ENCODE peak calls at places on chromosome 17, in five cellular contexts. N is neuronal stem cell, Z is mesenchymal stem cell, M is H9, T is H1. R is an unnamed sample.

GRCh38 chr17:62862251-62862650 is 54.1 kb upstream of the MARCHF10 start:
- DNase-seq in N (no peak), Z (no peak), M (no peak), T (no peak), R (peak)

GRCh38 chr17:751269-752001 is 629 bp downstream of the GEMIN4 start:
- DNase-seq in N (peak), Z (peak), M (no peak), T (no peak), R (no peak)

GRCh38 chr17:76085731-76086366 is 6.9 kb downstream of the ZACN start:
- DNase-seq in N (no peak), Z (no peak), M (no peak), T (no peak), R (no peak)

GRCh38 chr17:68686108-68686988 is 85.2 kb upstream of the FAM20A start:
- DNase-seq in N (no peak), Z (no peak), M (no peak), T (no peak), R (peak)

GRCh38 chr17:21171309-21171922 is 42.5 kb downstream of the TMEM11 start:
- DNase-seq in N (no peak), Z (no peak), M (no peak), T (no peak), R (no peak)

GRCh38 chr17:60390881-60391418 is 983 bp downstream of the USP32 start:
- DNase-seq in N (peak), Z (peak), M (no peak), T (no peak), R (no peak)

GRCh38 chr17:3826191-3826590 is 19.9 kb downstream of the NCBP3 start:
- DNase-seq in N (no peak), Z (peak), M (no peak), T (no peak), R (no peak)

GRCh38 chr17:22193113-22193512 is 500.8 kb downstream of the KCNJ18 start:
- DNase-seq in N (no peak), Z (no peak), M (no peak), T (no peak), R (no peak)

GRCh38 chr17:73641779-73642580 is 2.3 kb downstream of the SDK2 start:
- DNase-seq in N (no peak), Z (no peak), M (no peak), T (no peak), R (no peak)

GRCh38 chr17:40321502-40322416 is 12.8 kb downstream of the RARA start:
- DNase-seq in N (no peak), Z (no peak), M (peak), T (no peak), R (no peak)

DNA sequence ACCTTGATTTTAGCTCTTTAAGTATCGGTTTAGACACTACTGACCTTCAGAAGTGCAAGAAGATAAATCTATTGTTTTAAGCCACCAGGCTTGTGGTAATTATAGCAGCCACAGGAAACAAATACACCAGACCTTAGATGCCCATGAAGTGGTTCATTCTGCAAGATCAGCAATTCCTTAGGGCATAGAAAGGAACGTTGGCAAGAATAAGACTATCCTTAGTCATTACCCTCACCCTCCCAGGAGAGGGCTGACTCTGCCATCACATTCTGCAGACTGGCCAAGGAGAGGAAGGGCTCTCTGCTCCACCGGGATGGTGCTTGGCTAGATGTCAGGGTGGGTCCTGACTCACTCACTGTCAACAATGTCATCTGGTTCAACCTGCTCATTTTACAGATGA is 14.1 kb upstream of the NDEL1 start:
- DNase-seq in N (no peak), Z (no peak), M (no peak), T (no peak), R (no peak)
- H2BK12ac ChIP-seq in N (no peak), Z (no peak), M (no peak), T (no peak), R (no peak)

GRCh38 chr17:7984904-7985303 is 17.5 kb upstream of the GUCY2D start:
- DNase-seq in N (no peak), Z (no peak), M (no peak), T (no peak), R (no peak)

GRCh38 chr17:7982171-7982570 is 20.2 kb upstream of the GUCY2D start:
- DNase-seq in N (no peak), Z (no peak), M (peak), T (no peak), R (no peak)

GRCh38 chr17:7977805-7978204 is 24.6 kb upstream of the GUCY2D start:
- DNase-seq in N (no peak), Z (no peak), M (no peak), T (no peak), R (no peak)

GRCh38 chr17:7987112-7987893 is 15.1 kb upstream of the GUCY2D start:
- DNase-seq in N (no peak), Z (no peak), M (no peak), T (no peak), R (no peak)

DNA sequence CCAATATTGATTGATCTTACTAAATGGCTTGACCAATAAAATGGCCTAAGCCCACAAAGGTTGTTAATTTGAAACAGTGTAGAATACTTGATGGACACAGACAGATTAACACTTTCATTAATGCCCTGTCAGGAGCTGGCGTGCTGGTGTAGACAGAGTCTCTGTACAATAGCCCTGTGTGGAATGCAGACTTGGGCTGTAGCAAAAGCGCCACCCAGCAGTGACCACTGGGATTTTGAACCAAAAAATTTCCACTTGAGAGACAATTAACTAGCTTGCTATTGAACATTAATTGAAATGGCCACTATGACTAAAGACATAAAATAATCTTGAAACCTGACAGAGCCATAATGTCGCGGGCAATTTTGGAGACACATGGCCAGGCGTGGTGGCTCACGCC is 19.7 kb upstream of the GUCY2D start:
- DNase-seq in N (no peak), Z (no peak), M (no peak), T (no peak), R (no peak)
- H2BK120ac ChIP-seq in N (no peak), Z (no peak), M (no peak), T (no peak), R (no peak)

DNA sequence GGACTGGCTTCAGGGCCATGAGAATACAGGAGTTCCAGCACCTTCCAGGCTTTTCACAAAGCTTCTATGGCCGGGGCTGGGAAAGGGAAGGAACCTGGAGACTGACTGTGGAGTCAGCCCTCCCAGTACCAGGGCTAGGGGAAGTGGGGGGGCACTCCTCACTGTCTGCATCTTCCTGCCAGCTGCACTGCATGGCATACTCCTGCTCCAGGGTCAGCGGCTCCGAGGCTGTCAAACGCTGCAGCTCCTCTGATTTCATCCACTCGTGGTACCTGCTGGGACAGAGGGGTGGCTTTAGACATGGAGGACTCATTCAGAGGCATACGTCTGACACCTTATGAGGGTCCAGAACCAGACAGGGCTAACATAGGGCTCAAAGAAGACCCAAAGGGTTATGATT is 2.7 kb downstream of the NAT9 start:
- DNase-seq in N (no peak), Z (no peak), M (no peak), T (no peak), R (no peak)
- H3K27ac ChIP-seq in N (no peak), Z (peak), M (no peak), T (no peak), R (peak)

GRCh38 chr17:55530064-55530463 is 18.8 kb upstream of the SMIM36 start:
- DNase-seq in N (no peak), Z (no peak), M (no peak), T (no peak), R (no peak)
- H2BK12ac ChIP-seq in N (no peak), Z (peak), M (no peak), T (no peak), R (no peak)

DNA sequence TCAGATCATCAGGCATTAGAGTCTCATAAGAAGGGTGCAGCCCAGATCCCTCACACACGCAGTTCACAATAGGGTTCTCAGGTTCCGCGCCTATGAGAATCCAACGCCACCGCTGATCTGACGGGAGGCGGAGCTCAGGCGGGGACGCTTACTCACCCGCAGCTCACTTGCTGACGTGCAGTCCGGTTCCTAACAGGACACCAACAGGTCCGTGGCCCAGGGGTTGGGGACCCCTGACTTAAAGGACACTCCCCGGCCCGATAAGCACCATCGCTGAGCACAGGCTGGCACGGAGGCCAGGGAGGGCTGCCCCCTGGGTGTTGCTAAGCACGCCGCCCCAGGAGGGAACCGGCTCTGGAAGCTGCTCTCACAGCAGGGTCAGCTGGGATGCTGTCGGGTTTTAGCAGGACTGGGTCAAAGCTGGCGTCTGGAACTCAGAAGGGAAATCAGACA is 30.1 kb upstream of the BAHCC1 start:
- DNase-seq in N (no peak), Z (peak), M (peak), T (no peak), R (peak)
- H2BK120ac ChIP-seq in N (no peak), Z (no peak), M (no peak), T (no peak), R (no peak)

GRCh38 chr17:38746893-38747384 is 1.2 kb downstream of the PCGF2 start:
- DNase-seq in N (no peak), Z (no peak), M (no peak), T (no peak), R (no peak)
- H3K27ac ChIP-seq in N (no peak), Z (no peak), M (no peak), T (no peak), R (no peak)

DNA sequence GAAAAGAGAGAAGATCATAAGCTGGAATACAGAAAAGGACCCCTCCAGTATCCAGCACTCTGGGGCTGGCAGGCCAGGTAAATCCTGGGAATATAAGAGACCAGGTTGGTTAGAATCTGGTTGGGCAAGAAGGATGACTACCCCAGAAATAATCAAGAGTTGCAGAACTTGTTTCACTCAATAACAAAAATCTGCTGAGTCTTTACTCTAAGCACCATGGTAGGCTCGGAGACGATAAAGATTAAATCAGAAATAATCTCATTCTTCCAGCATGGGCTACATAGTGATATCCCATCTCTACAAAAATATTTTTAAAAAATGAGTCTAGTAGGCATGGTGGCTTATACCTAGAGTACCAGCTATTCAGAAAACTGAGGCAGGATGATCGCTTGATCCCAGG is 138.0 kb upstream of the KCNJ16 start:
- DNase-seq in N (no peak), Z (no peak), M (no peak), T (no peak), R (peak)
- H2BK12ac ChIP-seq in N (no peak), Z (no peak), M (no peak), T (no peak), R (no peak)

DNA sequence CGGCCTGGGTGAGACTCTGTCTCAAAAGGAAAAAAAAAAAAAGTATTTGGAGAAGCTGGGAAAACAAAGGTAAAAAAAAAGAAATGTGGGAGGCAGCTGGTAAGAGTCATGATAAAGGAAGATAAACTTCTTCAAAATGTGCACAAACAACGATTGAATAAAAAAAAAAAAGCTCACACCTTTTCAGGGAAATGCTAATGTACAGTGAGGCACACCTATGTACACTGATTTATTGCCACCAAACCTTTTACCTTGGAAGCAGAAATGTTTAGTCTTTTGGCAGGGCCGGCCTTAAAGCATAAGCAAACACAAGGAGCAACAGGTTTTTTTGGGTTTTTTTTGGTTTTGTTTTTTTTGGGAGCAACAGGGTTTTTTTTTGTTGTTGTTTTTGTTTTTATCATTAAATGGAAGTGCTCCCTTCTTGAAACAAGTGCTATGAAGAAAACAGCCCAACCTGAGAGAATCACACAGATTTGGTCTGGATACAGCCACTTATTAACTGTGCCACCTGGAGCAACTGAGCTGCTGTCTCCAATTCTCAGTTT is 29.8 kb upstream of the KCNJ2 start:
- DNase-seq in N (no peak), Z (no peak), M (no peak), T (no peak), R (no peak)
- H2BK120ac ChIP-seq in N (no peak), Z (no peak), M (no peak), T (no peak), R (no peak)

DNA sequence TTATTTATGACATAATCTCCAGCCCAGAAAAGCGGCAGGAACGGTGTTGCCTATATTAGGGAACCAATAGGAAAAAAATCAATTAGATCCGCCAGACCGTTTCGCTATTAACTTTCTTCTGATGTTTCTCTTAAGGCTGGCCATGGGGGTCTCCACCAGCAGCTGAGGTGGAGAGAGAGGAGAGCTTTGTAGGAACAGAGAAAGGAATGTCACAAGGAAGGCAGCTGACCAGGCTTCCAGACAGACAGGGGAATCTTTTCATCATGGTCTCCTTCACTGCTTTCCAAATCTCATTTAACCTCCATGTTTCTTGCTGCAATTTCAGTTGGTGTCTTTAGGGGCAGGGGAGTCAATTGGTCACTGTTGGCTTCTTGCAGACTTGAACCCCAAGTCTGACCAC is 8.9 kb upstream of the SEZ6 start:
- DNase-seq in N (no peak), Z (no peak), M (no peak), T (no peak), R (no peak)
- H3K27ac ChIP-seq in N (no peak), Z (no peak), M (no peak), T (no peak), R (no peak)

R was measured in trophoblast cell.